ENCODE peak calls at places on chromosomes 16 and 17, in six cellular contexts. One of them, this sample, is unnamed.

GRCh38 chr16:57023541-57024249 is 34.3 kb downstream of the NLRC5 start:
- DNase-seq in cardiac fibroblast: no peak
- DNase-seq in ovary: no peak
- DNase-seq in endodermal cell: no peak
- DNase-seq in NB4: no peak
- DNase-seq in uterus: no peak
- DNase-seq in this sample: no peak

GRCh38 chr17:27552467-27552779 is 78.6 kb upstream of the LGALS9 start:
- DNase-seq in ovary: no peak
- DNase-seq in endodermal cell: peak
- DNase-seq in cardiac fibroblast: peak
- DNase-seq in uterus: no peak
- DNase-seq in NB4: peak
- DNase-seq in this sample: no peak

GRCh38 chr17:75131278-75132017 is at the start of gene NT5C:
- DNase-seq in uterus: peak
- DNase-seq in NB4: peak
- DNase-seq in cardiac fibroblast: peak
- DNase-seq in ovary: peak
- DNase-seq in endodermal cell: peak
- DNase-seq in this sample: no peak

GRCh38 chr17:10370209-10370608 is 2.6 kb downstream of the MYH13 start:
- DNase-seq in ovary: no peak
- DNase-seq in endodermal cell: no peak
- DNase-seq in cardiac fibroblast: no peak
- DNase-seq in uterus: no peak
- DNase-seq in NB4: no peak
- DNase-seq in this sample: no peak

GRCh38 chr16:14672403-14672971 is 21.6 kb downstream of the PLA2G10 start:
- DNase-seq in NB4: no peak
- DNase-seq in ovary: no peak
- DNase-seq in cardiac fibroblast: no peak
- DNase-seq in uterus: no peak
- DNase-seq in endodermal cell: no peak
- DNase-seq in this sample: no peak

GRCh38 chr17:79937435-79937870 is 98.2 kb upstream of the CBX4 start:
- DNase-seq in NB4: no peak
- DNase-seq in ovary: peak
- DNase-seq in cardiac fibroblast: no peak
- DNase-seq in endodermal cell: no peak
- DNase-seq in uterus: no peak
- DNase-seq in this sample: no peak

GRCh38 chr16:1991135-1991551 is 1.4 kb downstream of the SYNGR3 start:
- DNase-seq in cardiac fibroblast: no peak
- DNase-seq in ovary: no peak
- DNase-seq in uterus: no peak
- DNase-seq in endodermal cell: peak
- DNase-seq in NB4: peak
- DNase-seq in this sample: no peak

GRCh38 chr16:67017451-67017750 is 11.5 kb upstream of the CBFB start:
- DNase-seq in ovary: peak
- DNase-seq in endodermal cell: no peak
- DNase-seq in NB4: no peak
- DNase-seq in uterus: no peak
- DNase-seq in cardiac fibroblast: no peak
- DNase-seq in this sample: no peak

GRCh38 chr16:10518479-10519041 is 61.8 kb downstream of the EMP2 start:
- DNase-seq in uterus: no peak
- DNase-seq in ovary: no peak
- DNase-seq in cardiac fibroblast: no peak
- DNase-seq in endodermal cell: no peak
- DNase-seq in NB4: no peak
- DNase-seq in this sample: no peak

GRCh38 chr16:2719328-2720062 is 529 bp downstream of the PRSS27 start:
- DNase-seq in uterus: no peak
- DNase-seq in endodermal cell: no peak
- DNase-seq in ovary: peak
- DNase-seq in cardiac fibroblast: no peak
- DNase-seq in NB4: no peak
- DNase-seq in this sample: no peak

GRCh38 chr17:45813051-45813731 is 29.1 kb downstream of the CRHR1 start:
- DNase-seq in uterus: no peak
- DNase-seq in NB4: no peak
- DNase-seq in cardiac fibroblast: no peak
- DNase-seq in endodermal cell: peak
- DNase-seq in ovary: no peak
- DNase-seq in this sample: no peak

GRCh38 chr17:45808845-45809244 is 24.7 kb downstream of the CRHR1 start:
- DNase-seq in NB4: no peak
- DNase-seq in uterus: no peak
- DNase-seq in cardiac fibroblast: no peak
- DNase-seq in endodermal cell: no peak
- DNase-seq in ovary: no peak
- DNase-seq in this sample: no peak

GRCh38 chr17:45809484-45809883 is 25.4 kb downstream of the CRHR1 start:
- DNase-seq in cardiac fibroblast: no peak
- DNase-seq in endodermal cell: no peak
- DNase-seq in NB4: no peak
- DNase-seq in uterus: no peak
- DNase-seq in ovary: no peak
- DNase-seq in this sample: no peak

GRCh38 chr17:45814622-45815606 is 29.8 kb upstream of the SPPL2C start:
- DNase-seq in endodermal cell: no peak
- DNase-seq in cardiac fibroblast: no peak
- DNase-seq in ovary: no peak
- DNase-seq in uterus: no peak
- DNase-seq in NB4: no peak
- DNase-seq in this sample: no peak

DNA sequence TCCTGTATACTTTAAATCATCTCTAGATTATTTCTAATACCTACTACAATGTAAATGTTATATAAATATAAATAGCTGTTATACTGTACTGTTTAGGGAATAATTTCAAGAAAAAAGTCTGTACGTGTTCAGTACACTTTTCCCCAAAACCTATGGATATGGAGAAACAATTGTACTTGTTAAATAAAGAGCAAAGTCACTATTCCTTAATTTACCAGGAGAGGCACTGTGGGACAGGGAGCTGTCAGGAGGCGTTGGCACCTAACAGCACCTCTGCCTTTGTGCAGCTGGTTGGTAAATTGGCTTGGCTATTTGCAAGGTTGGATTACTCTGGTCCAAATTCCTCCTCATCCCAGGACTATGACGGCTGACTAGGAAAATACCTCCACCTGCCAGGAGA is 28.0 kb downstream of the CRHR1 start:
- DNase-seq in uterus: no peak
- DNase-seq in ovary: no peak
- DNase-seq in cardiac fibroblast: peak
- DNase-seq in NB4: peak
- DNase-seq in endodermal cell: no peak
- DNase-seq in this sample: no peak
- TF ChIP-seq CTCF in uterus: no peak
- TF ChIP-seq CTCF in ovary: no peak
- TF ChIP-seq CTCF in cardiac fibroblast: peak
- TF ChIP-seq CTCF in NB4: peak
- TF ChIP-seq CTCF in endodermal cell: peak
- TF ChIP-seq CTCF in this sample: peak

DNA sequence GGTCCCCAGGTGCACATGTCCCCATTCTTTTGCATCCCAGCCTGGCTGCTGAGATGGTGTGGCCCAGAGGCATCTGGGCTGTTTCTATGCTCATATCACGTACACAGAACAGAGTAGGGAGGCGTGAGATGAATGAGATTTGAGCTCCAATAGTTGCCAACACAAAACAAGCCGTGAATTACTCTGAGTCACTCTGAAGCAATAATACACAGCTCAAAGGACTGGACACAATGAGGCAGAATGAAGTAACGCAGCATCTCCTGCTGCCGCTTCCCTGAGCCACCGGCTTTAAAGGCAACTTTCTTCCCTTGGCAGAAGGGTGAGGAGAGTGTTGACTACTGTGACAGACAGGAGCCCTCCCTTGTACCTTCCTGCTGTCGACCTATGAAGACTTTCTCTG is 33.9 kb upstream of the CLEC18B start:
- DNase-seq in endodermal cell: no peak
- DNase-seq in uterus: no peak
- DNase-seq in NB4: no peak
- DNase-seq in cardiac fibroblast: peak
- DNase-seq in ovary: no peak
- DNase-seq in this sample: no peak
- H3K4me3 ChIP-seq in endodermal cell: no peak
- H3K4me3 ChIP-seq in uterus: no peak
- H3K4me3 ChIP-seq in NB4: no peak
- H3K4me3 ChIP-seq in cardiac fibroblast: no peak
- H3K4me3 ChIP-seq in ovary: no peak
- H3K4me3 ChIP-seq in this sample: no peak

GRCh38 chr16:64452446-64452845 is 669.4 kb downstream of the CDH11 start:
- DNase-seq in endodermal cell: no peak
- DNase-seq in NB4: no peak
- DNase-seq in ovary: no peak
- DNase-seq in cardiac fibroblast: no peak
- DNase-seq in uterus: no peak
- DNase-seq in this sample: no peak
- TF ChIP-seq CTCF in endodermal cell: no peak
- TF ChIP-seq CTCF in NB4: no peak
- TF ChIP-seq CTCF in ovary: no peak
- TF ChIP-seq CTCF in cardiac fibroblast: no peak
- TF ChIP-seq CTCF in uterus: no peak
- TF ChIP-seq CTCF in this sample: no peak

GRCh38 chr16:19114359-19115147 is 789 bp downstream of the ITPRIPL2 start:
- DNase-seq in endodermal cell: peak
- DNase-seq in NB4: no peak
- DNase-seq in cardiac fibroblast: peak
- DNase-seq in ovary: peak
- DNase-seq in uterus: peak
- DNase-seq in this sample: no peak

GRCh38 chr16:19118938-19119431 is 5.2 kb downstream of the ITPRIPL2 start:
- DNase-seq in ovary: peak
- DNase-seq in cardiac fibroblast: peak
- DNase-seq in endodermal cell: no peak
- DNase-seq in NB4: peak
- DNase-seq in uterus: peak
- DNase-seq in this sample: peak

GRCh38 chr16:19119564-19119963 is 5.8 kb downstream of the ITPRIPL2 start:
- DNase-seq in ovary: no peak
- DNase-seq in endodermal cell: no peak
- DNase-seq in cardiac fibroblast: peak
- DNase-seq in NB4: peak
- DNase-seq in uterus: peak
- DNase-seq in this sample: peak

GRCh38 chr16:19115148-19116021 is 1.6 kb downstream of the ITPRIPL2 start:
- DNase-seq in cardiac fibroblast: peak
- DNase-seq in ovary: peak
- DNase-seq in NB4: no peak
- DNase-seq in endodermal cell: no peak
- DNase-seq in uterus: no peak
- DNase-seq in this sample: no peak

DNA sequence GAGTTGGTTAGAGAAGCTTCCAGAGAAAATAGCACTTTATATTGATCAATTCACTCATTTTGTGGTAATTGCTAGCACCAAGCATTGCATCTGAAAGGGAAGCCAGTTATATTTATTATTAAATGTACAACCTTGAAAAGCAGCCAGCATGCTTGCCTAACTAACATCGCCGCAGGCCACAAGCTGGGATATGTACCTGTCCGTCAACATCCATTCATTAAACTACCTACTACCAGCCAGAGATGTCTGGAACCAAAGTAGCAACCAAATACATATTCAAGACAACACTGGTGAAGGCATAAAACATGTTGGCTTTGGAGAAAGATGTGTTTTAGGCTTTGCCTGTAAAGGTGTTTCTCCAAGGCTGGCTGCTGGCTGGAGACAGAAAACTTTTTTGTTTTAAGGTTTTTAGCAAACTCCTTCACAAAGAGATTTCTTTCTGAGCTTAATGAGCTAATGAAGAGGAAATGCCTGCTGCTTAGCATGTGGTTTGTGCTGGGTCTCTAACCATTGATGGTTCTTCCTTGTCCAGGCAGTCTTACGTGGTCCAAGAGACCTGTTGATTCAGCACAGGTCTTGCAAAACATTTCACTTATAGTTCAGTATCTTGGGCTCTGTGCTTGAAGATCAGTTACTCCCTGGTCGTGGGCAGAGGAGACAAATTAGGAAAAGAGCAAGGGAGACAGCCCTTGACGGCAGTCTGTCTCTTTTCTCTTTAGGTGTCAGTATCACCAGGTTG is 3.1 kb downstream of the ITPRIPL2 start:
- DNase-seq in endodermal cell: no peak
- DNase-seq in ovary: no peak
- DNase-seq in NB4: peak
- DNase-seq in uterus: no peak
- DNase-seq in cardiac fibroblast: peak
- DNase-seq in this sample: no peak
- H3K4me3 ChIP-seq in endodermal cell: peak
- H3K4me3 ChIP-seq in ovary: no peak
- H3K4me3 ChIP-seq in NB4: peak
- H3K4me3 ChIP-seq in uterus: no peak
- H3K4me3 ChIP-seq in cardiac fibroblast: peak
- H3K4me3 ChIP-seq in this sample: no peak

GRCh38 chr16:84567446-84567962 is 50.4 kb downstream of the COTL1 start:
- DNase-seq in endodermal cell: no peak
- DNase-seq in cardiac fibroblast: no peak
- DNase-seq in uterus: no peak
- DNase-seq in NB4: no peak
- DNase-seq in ovary: no peak
- DNase-seq in this sample: no peak
- TF ChIP-seq CTCF in endodermal cell: peak
- TF ChIP-seq CTCF in cardiac fibroblast: no peak
- TF ChIP-seq CTCF in uterus: no peak
- TF ChIP-seq CTCF in NB4: no peak
- TF ChIP-seq CTCF in ovary: no peak
- TF ChIP-seq CTCF in this sample: no peak

DNA sequence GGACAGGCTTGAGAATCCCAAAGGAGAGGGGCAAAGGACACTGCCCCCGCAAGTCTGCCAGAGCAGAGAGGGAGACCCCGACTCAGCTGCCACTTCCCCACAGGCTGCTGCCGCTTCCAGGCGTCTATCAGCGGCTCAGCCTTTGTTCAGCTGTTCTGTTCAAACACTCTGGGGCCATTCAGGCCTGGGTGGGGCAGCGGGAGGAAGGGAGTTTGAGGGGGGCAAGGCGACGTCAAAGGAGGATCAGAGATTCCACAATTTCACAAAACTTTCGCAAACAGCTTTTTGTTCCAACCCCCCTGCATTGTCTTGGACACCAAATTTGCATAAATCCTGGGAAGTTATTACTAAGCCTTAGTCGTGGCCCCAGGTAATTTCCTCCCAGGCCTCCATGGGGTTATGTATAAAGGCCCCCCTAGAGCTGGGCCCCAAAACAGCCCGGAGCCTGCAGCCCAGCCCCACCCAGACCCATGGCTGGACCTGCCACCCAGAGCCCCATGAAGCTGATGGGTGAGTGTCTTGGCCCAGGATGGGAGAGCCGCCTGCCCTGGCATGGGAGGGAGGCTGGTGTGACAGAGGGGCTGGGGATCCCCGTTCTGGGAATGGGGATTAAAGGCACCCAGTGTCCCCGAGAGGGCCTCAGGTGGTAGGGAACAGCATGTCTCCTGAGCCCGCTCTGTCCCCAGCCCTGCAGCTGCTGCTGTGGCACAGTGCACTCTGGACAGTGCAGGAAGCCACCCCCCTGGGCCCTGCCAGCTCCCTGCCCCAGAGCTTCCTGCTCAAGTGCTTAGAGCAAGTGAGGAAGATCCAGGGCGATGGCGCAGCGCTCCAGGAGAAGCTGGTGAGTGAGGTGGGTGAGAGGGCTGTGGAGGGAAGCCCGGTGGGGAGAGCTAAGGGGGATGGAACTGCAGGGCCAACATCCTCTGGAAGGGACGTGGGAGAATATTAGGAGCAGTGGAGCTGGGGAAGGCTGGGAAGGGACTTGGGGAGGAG is at the start of gene CSF3:
- DNase-seq in uterus: peak
- DNase-seq in endodermal cell: peak
- DNase-seq in cardiac fibroblast: peak
- DNase-seq in NB4: no peak
- DNase-seq in ovary: peak
- DNase-seq in this sample: no peak
- H3K4me3 ChIP-seq in uterus: no peak
- H3K4me3 ChIP-seq in endodermal cell: no peak
- H3K4me3 ChIP-seq in cardiac fibroblast: peak
- H3K4me3 ChIP-seq in NB4: no peak
- H3K4me3 ChIP-seq in ovary: no peak
- H3K4me3 ChIP-seq in this sample: no peak

This sample was measured in AG09309.